ENCODE peak calls at places on chromosomes 7 and 10, in six cellular contexts. X is neuronal stem cell, R is uterus, K is K562, E is heart right ventricle, A is lower lobe of right lung. C is an unnamed sample. For H3K36me3 and H3K9me3, the result is how much of the 10 kb centered on the place peaks cover.

GRCh38 chr10:48626986-48627731 is 22.3 kb upstream of the ARHGAP22 start:
- DNase-seq in X (no peak), R (no peak), K (no peak), E (no peak), A (no peak), C (no peak)

GRCh38 chr7:27793780-27794179 is 53.8 kb downstream of the TAX1BP1 start:
- DNase-seq in X (no peak), R (no peak), K (no peak), E (no peak), A (no peak), C (no peak)

GRCh38 chr10:26557641-26558014 is 119.5 kb downstream of the APBB1IP start:
- DNase-seq in X (no peak), R (no peak), K (no peak), E (no peak), A (no peak), C (no peak)

GRCh38 chr7:151367304-151367703 is 25.7 kb downstream of the NUB1 start:
- DNase-seq in X (no peak), R (no peak), K (no peak), E (no peak), A (no peak), C (no peak)

GRCh38 chr7:19268737-19269136 is 123.5 kb upstream of the FERD3L start:
- DNase-seq in X (no peak), R (no peak), K (no peak), E (no peak), A (no peak), C (no peak)

GRCh38 chr7:17558135-17558534 is 259.7 kb downstream of the AHR start:
- DNase-seq in X (no peak), R (no peak), K (no peak), E (no peak), A (no peak), C (no peak)

GRCh38 chr7:43014374-43014773 is 82.2 kb downstream of the MRPL32 start:
- DNase-seq in X (no peak), R (no peak), K (no peak), E (no peak), A (no peak), C (no peak)

GRCh38 chr10:77428776-77429395 is 208.7 kb downstream of the KCNMA1 start:
- DNase-seq in X (no peak), R (peak), K (peak), E (no peak), A (peak), C (peak)

GRCh38 chr7:44141221-44141850 is at the start of gene MYL7:
- DNase-seq in X (no peak), R (no peak), K (no peak), E (no peak), A (no peak), C (no peak)

GRCh38 chr7:149140784-149141183 is 6.5 kb upstream of the ZNF398 start:
- DNase-seq in X (no peak), R (no peak), K (no peak), E (no peak), A (no peak), C (no peak)

GRCh38 chr10:89548673-89549072 is 13.3 kb upstream of the SLC16A12 start:
- DNase-seq in X (no peak), R (no peak), K (no peak), E (no peak), A (no peak), C (no peak)

GRCh38 chr7:149293338-149293737 is 31.3 kb downstream of the ZNF783 start:
- DNase-seq in X (no peak), R (no peak), K (no peak), E (no peak), A (no peak), C (no peak)

GRCh38 chr10:88080213-88080612 is 216.8 kb downstream of the PTEN start:
- DNase-seq in X (no peak), R (no peak), K (no peak), E (no peak), A (no peak), C (no peak)

GRCh38 chr7:47326220-47326619 is 255.7 kb downstream of the TNS3 start:
- DNase-seq in X (no peak), R (no peak), K (no peak), E (no peak), A (no peak), C (peak)

GRCh38 chr10:22837351-22837750 is 90.5 kb upstream of the ARMC3 start:
- DNase-seq in X (no peak), R (no peak), K (no peak), E (no peak), A (no peak), C (no peak)

GRCh38 chr10:86365346-86366032 is 1.1 kb downstream of the GRID1 start:
- DNase-seq in X (no peak), R (no peak), K (no peak), E (no peak), A (no peak), C (no peak)

GRCh38 chr10:6694447-6695155 is 114.5 kb upstream of the PRKCQ start:
- DNase-seq in X (no peak), R (no peak), K (no peak), E (no peak), A (no peak), C (peak)

GRCh38 chr7:151810434-151811232 is 66.3 kb downstream of the PRKAG2 start:
- DNase-seq in X (no peak), R (no peak), K (no peak), E (no peak), A (peak), C (no peak)

GRCh38 chr10:33267708-33268107 is 66.8 kb downstream of the NRP1 start:
- DNase-seq in X (no peak), R (no peak), K (no peak), E (no peak), A (no peak), C (no peak)

GRCh38 chr7:50264908-50265307 is 39.6 kb upstream of the IKZF1 start:
- DNase-seq in X (no peak), R (no peak), K (no peak), E (no peak), A (no peak), C (no peak)

GRCh38 chr7:40986351-40986873 is 716.5 kb downstream of the INHBA start:
- DNase-seq in X (no peak), R (peak), K (no peak), E (no peak), A (no peak), C (no peak)

GRCh38 chr10:69883256-69883655 is 81.5 kb downstream of the COL13A1 start:
- DNase-seq in X (no peak), R (no peak), K (no peak), E (no peak), A (no peak), C (no peak)

GRCh38 chr7:143882020-143882610 is 19.9 kb downstream of the TCAF1 start:
- DNase-seq in X (peak), R (peak), K (peak), E (peak), A (no peak), C (peak)

GRCh38 chr7:152674860-152675760 is 831 bp downstream of the XRCC2 start:
- DNase-seq in X (no peak), R (no peak), K (peak), E (no peak), A (no peak), C (peak)

GRCh38 chr10:71554671-71555070 is 158.0 kb downstream of the CDH23 start:
- DNase-seq in X (no peak), R (no peak), K (no peak), E (no peak), A (no peak), C (no peak)

GRCh38 chr10:130774871-130775270 is 536.6 kb downstream of the TCERG1L start:
- DNase-seq in X (no peak), R (no peak), K (no peak), E (no peak), A (no peak), C (no peak)

GRCh38 chr7:28926871-28927597 is 31.1 kb downstream of the TRIL start:
- DNase-seq in X (peak), R (peak), K (peak), E (peak), A (peak), C (peak)

GRCh38 chr10:21516270-21517131 is 9.0 kb downstream of the SKIDA1 start:
- DNase-seq in X (no peak), R (peak), K (peak), E (peak), A (peak), C (peak)

GRCh38 chr10:103451871-103452713 is at the start of gene CALHM2:
- DNase-seq in X (peak), R (peak), K (no peak), E (peak), A (peak), C (no peak)

GRCh38 chr10:74018241-74018640 is 20.3 kb downstream of the VCL start:
- DNase-seq in X (no peak), R (no peak), K (no peak), E (no peak), A (no peak), C (no peak)

GRCh38 chr7:34762769-34763168 is 104.8 kb downstream of the NPSR1 start:
- DNase-seq in X (no peak), R (no peak), K (no peak), E (no peak), A (no peak), C (no peak)

GRCh38 chr7:146090023-146090645 is 26.5 kb upstream of the CNTNAP2 start:
- DNase-seq in X (no peak), R (no peak), K (peak), E (no peak), A (no peak), C (no peak)

GRCh38 chr10:131928248-131929095 is 27.7 kb downstream of the PPP2R2D start:
- DNase-seq in X (no peak), R (no peak), K (no peak), E (peak), A (no peak), C (no peak)

GRCh38 chr10:4546931-4547330 is 279.1 kb upstream of the AKR1E2 start:
- DNase-seq in X (no peak), R (no peak), K (no peak), E (no peak), A (no peak), C (no peak)

GRCh38 chr10:61438141-61438984 is 14.8 kb downstream of the TMEM26 start:
- DNase-seq in X (no peak), R (no peak), K (no peak), E (peak), A (no peak), C (no peak)

GRCh38 chr7:8509601-8510000 is 76.2 kb downstream of the NXPH1 start:
- DNase-seq in X (no peak), R (no peak), K (no peak), E (no peak), A (no peak), C (no peak)

DNA sequence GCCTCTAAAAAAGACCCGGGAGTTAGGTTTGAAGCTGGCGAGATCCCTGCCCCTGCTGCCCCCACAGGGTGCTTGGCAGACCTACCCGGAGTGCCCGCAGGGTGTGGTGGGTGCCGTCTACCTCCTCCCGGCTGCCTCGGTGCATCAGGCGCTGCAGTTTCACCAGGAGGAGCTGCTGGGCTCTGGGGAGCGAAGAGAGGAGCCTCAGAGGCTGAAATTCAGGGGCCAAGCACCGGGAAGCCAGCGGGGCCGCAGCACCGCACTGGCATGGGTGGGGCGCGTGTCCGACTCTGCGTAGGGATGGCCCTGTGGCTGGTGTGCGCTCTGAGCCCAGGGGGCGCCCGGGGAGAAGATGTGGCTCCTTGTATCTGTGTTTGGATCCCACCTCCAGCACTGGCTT is 74.3 kb upstream of the GNA12 start:
- DNase-seq in X (no peak), R (no peak), K (no peak), E (no peak), A (no peak), C (no peak)
- H3K36me3 ChIP-seq in X (under half), R (under half), K (under half), E (under half), A (under half), C (under half)

GRCh38 chr7:126574838-126575250 is 677.9 kb downstream of the GRM8 start:
- DNase-seq in X (no peak), R (no peak), K (no peak), E (no peak), A (no peak), C (peak)

GRCh38 chr7:126570845-126571244 is 681.9 kb downstream of the GRM8 start:
- DNase-seq in X (no peak), R (no peak), K (no peak), E (no peak), A (no peak), C (no peak)

GRCh38 chr7:126569402-126569801 is 683.3 kb downstream of the GRM8 start:
- DNase-seq in X (no peak), R (no peak), K (no peak), E (no peak), A (no peak), C (no peak)

GRCh38 chr7:126578338-126578737 is 674.4 kb downstream of the GRM8 start:
- DNase-seq in X (no peak), R (no peak), K (no peak), E (no peak), A (no peak), C (no peak)

GRCh38 chr7:126574276-126574675 is 678.5 kb downstream of the GRM8 start:
- DNase-seq in X (no peak), R (no peak), K (no peak), E (no peak), A (no peak), C (peak)
- H3K4me3 ChIP-seq in X (no peak), R (no peak), K (no peak), E (no peak), A (no peak), C (no peak)

GRCh38 chr7:157502701-157503111 is 165.9 kb downstream of the DNAJB6 start:
- DNase-seq in X (no peak), R (peak), K (no peak), E (peak), A (no peak), C (no peak)
- H3K9me3 ChIP-seq in X (under half), R (under half), K (under half), E (under half), A (under half), C (under half)

DNA sequence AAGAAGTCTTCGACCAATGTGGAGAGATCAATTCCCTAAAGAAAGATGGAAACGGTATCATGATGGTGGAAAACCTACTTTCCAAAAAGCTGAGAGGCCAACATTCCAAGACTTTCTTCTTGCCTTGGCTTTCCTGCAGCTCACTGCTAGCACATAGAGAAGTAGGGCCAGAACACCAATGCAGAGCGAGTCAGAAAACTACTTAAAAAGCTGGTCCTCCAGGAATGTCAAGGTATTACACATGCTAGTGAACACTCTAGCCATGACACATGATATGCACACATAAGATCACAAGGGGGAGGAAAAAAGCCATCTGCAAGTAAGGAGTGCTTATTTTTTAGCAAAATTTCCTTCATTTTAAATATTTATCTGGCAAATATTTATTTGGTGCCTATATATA is 22.7 kb downstream of the GPAM start:
- DNase-seq in X (no peak), R (no peak), K (no peak), E (no peak), A (no peak), C (no peak)
- H3K36me3 ChIP-seq in X (half or more), R (under half), K (half or more), E (half or more), A (half or more), C (under half)

GRCh38 chr7:1271656-1272055 is 39.0 kb downstream of the UNCX start:
- DNase-seq in X (no peak), R (no peak), K (no peak), E (no peak), A (peak), C (no peak)
- H3K4me3 ChIP-seq in X (no peak), R (no peak), K (no peak), E (no peak), A (no peak), C (no peak)

DNA sequence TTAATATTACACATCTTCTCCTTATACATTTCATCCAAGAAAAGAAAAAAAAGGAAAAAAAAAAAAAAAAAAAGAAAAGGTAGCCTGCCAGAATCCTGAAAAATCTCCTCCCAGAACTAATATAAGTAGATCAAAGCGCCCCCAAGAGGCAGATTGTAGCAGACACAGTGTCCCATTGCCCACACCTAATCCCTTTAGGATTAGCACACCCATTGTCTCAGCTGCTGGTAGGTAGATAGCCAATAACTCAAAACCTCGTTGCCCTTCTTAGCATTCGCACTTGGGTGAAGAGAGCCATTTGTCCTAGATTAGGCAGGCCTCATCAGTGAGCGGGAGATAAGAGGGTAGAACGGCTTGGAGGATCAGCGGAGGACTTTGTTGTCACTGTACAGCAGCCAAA is 100.2 kb upstream of the SORCS1 start:
- DNase-seq in X (no peak), R (no peak), K (peak), E (no peak), A (no peak), C (no peak)
- H3K9me3 ChIP-seq in X (under half), R (under half), K (under half), E (under half), A (under half), C (under half)

GRCh38 chr10:14923972-14924371 is 29.9 kb downstream of the DCLRE1C start:
- DNase-seq in X (no peak), R (no peak), K (no peak), E (no peak), A (no peak), C (no peak)
- H3K36me3 ChIP-seq in X (half or more), R (under half), K (half or more), E (half or more), A (half or more), C (under half)

DNA sequence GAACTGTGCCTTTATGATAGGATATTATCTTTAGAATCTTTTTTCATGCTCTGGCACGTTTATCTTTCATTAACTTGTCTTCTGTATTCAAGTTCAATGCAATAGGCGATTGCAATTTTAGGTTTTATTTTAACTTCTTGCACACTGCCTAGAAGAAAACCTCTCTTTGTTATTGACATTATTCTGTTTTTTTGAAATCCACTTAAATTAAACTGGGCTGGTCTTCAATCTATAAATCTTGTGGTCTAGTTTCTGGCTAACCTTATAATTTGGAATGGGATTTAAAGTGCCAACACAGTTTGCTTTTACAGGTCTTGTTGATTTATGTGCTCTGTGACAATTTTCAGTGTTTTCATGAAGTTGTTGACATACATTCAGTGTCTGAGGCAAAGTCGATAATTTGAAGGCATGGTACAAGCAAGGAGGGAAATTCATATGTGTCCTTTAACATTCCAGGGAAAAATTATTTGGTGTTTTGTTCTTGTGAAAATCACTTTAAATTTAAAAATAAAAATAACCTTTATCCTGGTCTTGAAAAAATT is 240.9 kb downstream of the KIAA1217 start:
- DNase-seq in X (no peak), R (no peak), K (no peak), E (no peak), A (no peak), C (no peak)
- H3K4me3 ChIP-seq in X (no peak), R (no peak), K (no peak), E (peak), A (no peak), C (peak)

C was measured in MG63.